ENCODE peak calls at places on chromosomes 3 and 15, in four cellular contexts. One of them, this sample, is unnamed.

GRCh38 chr3:10315771-10316344 is 5.1 kb downstream of the SEC13 start:
- DNase-seq in Panc1: no peak
- DNase-seq in transverse colon: no peak
- DNase-seq in lower lobe of right lung: no peak
- DNase-seq in this sample: no peak

GRCh38 chr15:73956276-73957086 is 30.2 kb downstream of the LOXL1 start:
- DNase-seq in lower lobe of right lung: no peak
- DNase-seq in Panc1: peak; percentile 77
- DNase-seq in transverse colon: no peak
- DNase-seq in this sample: no peak

GRCh38 chr15:88975891-88976290 is 62.7 kb upstream of the MFGE8 start:
- DNase-seq in transverse colon: no peak
- DNase-seq in lower lobe of right lung: no peak
- DNase-seq in Panc1: no peak
- DNase-seq in this sample: no peak

GRCh38 chr15:88704791-88705768 is 66.3 kb downstream of the ISG20 start:
- DNase-seq in lower lobe of right lung: no peak
- DNase-seq in Panc1: no peak
- DNase-seq in transverse colon: peak; percentile 23
- DNase-seq in this sample: no peak

GRCh38 chr3:124860599-124860998 is 26.6 kb downstream of the ITGB5 start:
- DNase-seq in lower lobe of right lung: no peak
- DNase-seq in transverse colon: peak; percentile 58
- DNase-seq in Panc1: peak; percentile 91
- DNase-seq in this sample: no peak

GRCh38 chr15:60390931-60391501 is 6.8 kb downstream of the ANXA2 start:
- DNase-seq in transverse colon: peak; percentile 70
- DNase-seq in lower lobe of right lung: no peak
- DNase-seq in Panc1: no peak
- DNase-seq in this sample: no peak

GRCh38 chr3:175431396-175431795 is 572.3 kb downstream of the NAALADL2 start:
- DNase-seq in lower lobe of right lung: no peak
- DNase-seq in Panc1: no peak
- DNase-seq in transverse colon: peak; percentile 9
- DNase-seq in this sample: no peak

GRCh38 chr3:156217674-156218352 is 97.4 kb downstream of the KCNAB1 start:
- DNase-seq in transverse colon: no peak
- DNase-seq in lower lobe of right lung: no peak
- DNase-seq in Panc1: no peak
- DNase-seq in this sample: no peak

GRCh38 chr3:21237638-21238037 is 513.4 kb downstream of the ZNF385D start:
- DNase-seq in Panc1: no peak
- DNase-seq in lower lobe of right lung: no peak
- DNase-seq in transverse colon: no peak
- DNase-seq in this sample: no peak

GRCh38 chr3:11539218-11539617 is 104.5 kb downstream of the VGLL4 start:
- DNase-seq in Panc1: no peak
- DNase-seq in transverse colon: no peak
- DNase-seq in lower lobe of right lung: no peak
- DNase-seq in this sample: peak; percentile 6

GRCh38 chr3:118972974-118973373 is 61.7 kb downstream of the IGSF11 start:
- DNase-seq in Panc1: no peak
- DNase-seq in lower lobe of right lung: no peak
- DNase-seq in transverse colon: peak; percentile 10
- DNase-seq in this sample: no peak

GRCh38 chr15:88072598-88073385 is 183.7 kb downstream of the NTRK3 start:
- DNase-seq in transverse colon: no peak
- DNase-seq in lower lobe of right lung: no peak
- DNase-seq in Panc1: no peak
- DNase-seq in this sample: no peak

GRCh38 chr3:99674086-99674789 is 35.8 kb downstream of the COL8A1 start:
- DNase-seq in transverse colon: no peak
- DNase-seq in Panc1: no peak
- DNase-seq in lower lobe of right lung: no peak
- DNase-seq in this sample: no peak

GRCh38 chr15:72230197-72231065 is 559 bp downstream of the PKM start:
- DNase-seq in lower lobe of right lung: peak; percentile 92
- DNase-seq in transverse colon: peak; percentile 87
- DNase-seq in Panc1: no peak
- DNase-seq in this sample: peak; percentile 95
- H3K4me1 ChIP-seq in lower lobe of right lung: peaks cover 56% of the 10 kb centered on the region
- H3K4me1 ChIP-seq in transverse colon: peaks cover 52% of the 10 kb centered on the region
- H3K4me1 ChIP-seq in Panc1: peaks cover 28% of the 10 kb centered on the region
- H3K4me1 ChIP-seq in this sample: peaks cover 54% of the 10 kb centered on the region

DNA sequence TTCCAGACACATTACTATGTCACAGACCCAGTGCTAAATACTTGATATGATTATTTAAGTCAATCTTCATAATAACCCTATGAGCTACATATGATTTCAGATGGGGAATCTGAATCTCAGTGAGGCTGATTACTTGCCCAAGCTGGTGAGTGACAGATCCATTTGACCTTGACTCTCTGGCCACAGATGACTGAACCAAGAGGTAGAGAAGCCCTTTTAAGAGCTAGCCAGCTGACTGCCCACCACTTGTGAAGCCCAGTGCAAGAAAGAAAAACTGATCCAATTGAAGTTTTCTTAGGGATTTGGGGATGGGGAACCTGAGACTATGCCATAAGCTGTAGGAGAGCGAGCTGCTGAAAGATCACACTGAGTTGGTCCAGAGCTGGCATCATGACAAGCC is 124.6 kb upstream of the SPATA12 start:
- DNase-seq in Panc1: no peak
- DNase-seq in lower lobe of right lung: no peak
- DNase-seq in transverse colon: no peak
- DNase-seq in this sample: no peak
- H3K4me3 ChIP-seq in Panc1: no peak overlapping the region
- H3K4me3 ChIP-seq in lower lobe of right lung: no peak overlapping the region
- H3K4me3 ChIP-seq in transverse colon: no peak overlapping the region
- H3K4me3 ChIP-seq in this sample: no peak overlapping the region

GRCh38 chr3:13420817-13421755 is 964 bp upstream of the NUP210 start:
- DNase-seq in lower lobe of right lung: peak; percentile 74
- DNase-seq in Panc1: no peak
- DNase-seq in transverse colon: peak; percentile 60
- DNase-seq in this sample: peak; percentile 70

GRCh38 chr3:13416002-13416793 is 3.9 kb downstream of the NUP210 start:
- DNase-seq in lower lobe of right lung: no peak
- DNase-seq in Panc1: no peak
- DNase-seq in transverse colon: no peak
- DNase-seq in this sample: no peak

GRCh38 chr3:13419356-13420050 is 619 bp downstream of the NUP210 start:
- DNase-seq in transverse colon: peak; percentile 41
- DNase-seq in lower lobe of right lung: peak; percentile 77
- DNase-seq in Panc1: no peak
- DNase-seq in this sample: peak; percentile 86

GRCh38 chr3:13424111-13424844 is 4.2 kb upstream of the NUP210 start:
- DNase-seq in lower lobe of right lung: no peak
- DNase-seq in Panc1: no peak
- DNase-seq in transverse colon: no peak
- DNase-seq in this sample: no peak

DNA sequence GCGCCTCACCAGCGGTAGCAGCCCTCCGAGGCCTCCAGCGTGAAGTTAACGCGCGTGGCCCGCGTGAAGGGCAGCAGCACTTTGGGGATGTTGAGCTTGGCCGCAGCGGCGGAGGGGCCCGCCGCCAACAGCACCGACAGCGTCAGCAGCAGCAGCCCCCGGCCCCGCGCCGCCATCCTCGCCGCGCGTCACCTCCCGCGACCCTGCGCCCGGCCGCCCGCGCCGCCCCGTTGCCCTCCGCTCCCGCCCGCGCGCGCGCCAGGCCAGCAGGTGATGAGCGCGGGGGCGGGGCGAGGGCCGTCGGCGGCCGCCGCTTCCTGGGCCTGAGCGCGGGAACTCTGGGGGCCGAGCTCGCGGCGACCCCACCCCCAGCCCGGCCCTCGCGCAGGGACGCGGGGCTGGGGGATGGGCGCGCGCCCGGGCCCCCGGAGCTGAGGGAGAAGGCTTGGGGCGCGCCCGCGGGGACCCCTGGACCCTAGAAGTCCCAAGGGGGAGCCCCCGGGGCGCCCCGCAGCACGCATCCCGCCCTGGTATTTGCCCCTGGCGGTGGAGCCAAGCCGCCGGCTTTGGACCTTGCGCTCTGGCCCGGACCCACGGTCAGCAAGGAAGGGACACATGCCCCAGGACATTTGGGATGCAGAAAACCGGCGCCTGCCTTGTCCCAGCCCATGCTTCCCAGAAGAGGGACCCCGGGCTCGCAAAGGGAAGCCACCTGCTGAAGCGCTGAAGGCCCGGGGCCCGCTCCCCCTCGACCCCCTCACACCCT is at the start of gene NUP210:
- DNase-seq in Panc1: no peak
- DNase-seq in transverse colon: peak; percentile 70
- DNase-seq in lower lobe of right lung: peak; percentile 70
- DNase-seq in this sample: peak; percentile 82
- TF ChIP-seq CTCF in Panc1: no peak
- TF ChIP-seq CTCF in transverse colon: no peak
- TF ChIP-seq CTCF in lower lobe of right lung: no peak
- TF ChIP-seq CTCF in this sample: no peak

GRCh38 chr15:90161946-90162345 is 39.2 kb upstream of the SEMA4B start:
- DNase-seq in transverse colon: peak; percentile 53
- DNase-seq in Panc1: no peak
- DNase-seq in lower lobe of right lung: no peak
- DNase-seq in this sample: no peak
- H3K4me1 ChIP-seq in transverse colon: peaks cover 68% of the 10 kb centered on the region
- H3K4me1 ChIP-seq in Panc1: peaks cover 85% of the 10 kb centered on the region
- H3K4me1 ChIP-seq in lower lobe of right lung: peaks cover 55% of the 10 kb centered on the region
- H3K4me1 ChIP-seq in this sample: peaks cover 43% of the 10 kb centered on the region

DNA sequence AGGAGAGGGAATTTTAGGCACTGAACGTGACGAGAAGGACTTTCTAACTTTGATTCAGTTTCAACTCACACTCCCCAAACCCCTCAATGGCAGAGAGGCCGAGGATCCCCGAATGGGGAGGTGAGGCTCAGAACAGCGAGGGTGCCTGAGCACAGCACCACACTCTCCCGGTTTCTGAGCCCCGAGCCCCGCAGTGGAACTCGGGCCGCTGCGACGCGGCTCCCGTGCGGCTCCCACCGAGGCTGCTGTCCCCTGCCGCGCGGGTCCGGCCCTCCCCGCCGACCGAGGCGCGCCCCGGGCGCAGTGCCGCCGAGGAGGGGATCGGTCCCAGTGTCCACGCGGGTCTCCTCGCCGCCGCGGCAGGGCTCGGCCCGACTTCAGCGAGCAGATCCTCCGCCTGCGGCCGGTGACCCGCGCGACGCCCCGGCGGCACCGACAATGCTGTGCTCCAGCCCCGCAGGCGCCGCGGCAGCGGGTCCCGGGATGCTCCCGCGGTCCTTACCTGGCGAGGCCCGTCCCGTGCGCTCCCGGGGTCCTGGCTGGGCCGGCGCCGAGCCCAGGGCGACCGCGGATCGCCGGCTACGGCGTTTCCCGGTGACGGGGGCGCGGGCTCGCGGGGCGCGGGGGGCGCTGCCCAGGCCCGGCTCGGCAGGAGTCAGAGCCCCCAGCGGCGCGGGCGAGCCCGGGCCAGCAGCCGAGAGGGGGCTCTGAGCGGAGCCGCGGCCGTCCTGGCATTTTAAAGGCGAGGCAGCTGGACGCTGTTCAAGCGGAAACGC is at the start of gene CTXND1:
- DNase-seq in transverse colon: no peak
- DNase-seq in lower lobe of right lung: no peak
- DNase-seq in Panc1: no peak
- DNase-seq in this sample: peak; percentile 66
- H3K4me3 ChIP-seq in transverse colon: peak within 1 kb of the TSS; percentile 23
- H3K4me3 ChIP-seq in lower lobe of right lung: peak within 1 kb of the TSS; percentile 47
- H3K4me3 ChIP-seq in Panc1: peak within 1 kb of the TSS; percentile 32
- H3K4me3 ChIP-seq in this sample: peak within 1 kb of the TSS; percentile 44

DNA sequence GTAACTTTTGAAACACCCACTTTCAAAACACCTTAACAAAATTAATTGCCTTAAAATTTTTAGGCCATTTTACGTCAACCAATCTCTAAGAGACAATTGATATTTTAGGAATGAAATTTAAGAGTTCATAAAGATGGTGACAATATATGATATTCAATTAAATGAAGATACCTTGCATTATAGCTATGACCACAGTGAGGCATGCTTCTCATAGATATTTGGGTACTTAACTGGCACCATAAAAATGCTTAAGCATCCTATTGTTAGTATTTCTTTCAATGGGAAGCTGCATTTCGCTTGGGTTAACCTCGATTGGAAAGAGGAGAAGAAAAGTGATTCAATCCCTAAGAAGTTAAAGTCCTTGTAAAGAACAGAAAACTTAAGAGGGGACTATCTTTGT is 209.0 kb downstream of the GAP43 start:
- DNase-seq in lower lobe of right lung: no peak
- DNase-seq in Panc1: no peak
- DNase-seq in transverse colon: no peak
- DNase-seq in this sample: no peak
- TF ChIP-seq CTCF in lower lobe of right lung: no peak
- TF ChIP-seq CTCF in Panc1: peak; percentile 7
- TF ChIP-seq CTCF in transverse colon: no peak
- TF ChIP-seq CTCF in this sample: no peak

DNA sequence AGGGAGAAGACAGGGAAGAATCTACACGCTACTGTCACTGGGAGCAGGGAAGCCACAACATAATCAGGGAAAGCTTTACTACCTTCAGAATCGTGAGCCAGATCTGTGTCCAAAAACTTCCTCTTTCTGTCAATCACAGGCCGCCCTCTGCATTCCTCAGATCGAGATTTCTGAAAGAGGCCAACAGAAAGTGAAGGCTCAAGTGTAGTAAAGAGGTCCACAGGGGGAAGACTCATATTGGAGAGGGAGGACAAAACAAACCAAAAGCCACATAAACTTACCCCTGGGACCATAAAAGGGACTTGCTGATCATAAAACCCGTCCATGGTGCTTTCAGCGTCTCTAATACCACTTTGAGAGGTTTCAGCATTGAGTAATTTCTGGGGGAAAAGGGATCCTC is 3.3 kb downstream of the ETV5 start:
- DNase-seq in Panc1: no peak
- DNase-seq in lower lobe of right lung: no peak
- DNase-seq in transverse colon: no peak
- DNase-seq in this sample: no peak
- H3K4me1 ChIP-seq in Panc1: peaks cover 39% of the 10 kb centered on the region
- H3K4me1 ChIP-seq in lower lobe of right lung: peaks cover 39% of the 10 kb centered on the region
- H3K4me1 ChIP-seq in transverse colon: peaks cover 33% of the 10 kb centered on the region
- H3K4me1 ChIP-seq in this sample: peaks cover 16% of the 10 kb centered on the region

GRCh38 chr15:85580914-85581313 is 200.5 kb downstream of the AKAP13 start:
- DNase-seq in Panc1: no peak
- DNase-seq in lower lobe of right lung: peak; percentile 72
- DNase-seq in transverse colon: peak; percentile 67
- DNase-seq in this sample: peak; percentile 73
- H3K4me3 ChIP-seq in Panc1: no peak overlapping the region
- H3K4me3 ChIP-seq in lower lobe of right lung: peak overlapping the region; percentile 57
- H3K4me3 ChIP-seq in transverse colon: peak overlapping the region; percentile 13
- H3K4me3 ChIP-seq in this sample: peak overlapping the region; percentile 56

GRCh38 chr15:52255008-52255407 is 40.6 kb downstream of the MYO5C start:
- DNase-seq in transverse colon: no peak
- DNase-seq in Panc1: no peak
- DNase-seq in lower lobe of right lung: no peak
- DNase-seq in this sample: no peak

GRCh38 chr15:52256366-52256765 is 39.2 kb downstream of the MYO5C start:
- DNase-seq in transverse colon: peak; percentile 79
- DNase-seq in Panc1: peak; percentile 81
- DNase-seq in lower lobe of right lung: no peak
- DNase-seq in this sample: no peak

GRCh38 chr15:52256930-52257733 is 38.5 kb downstream of the MYO5C start:
- DNase-seq in transverse colon: no peak
- DNase-seq in Panc1: no peak
- DNase-seq in lower lobe of right lung: no peak
- DNase-seq in this sample: no peak

GRCh38 chr15:52254331-52254730 is 41.3 kb downstream of the MYO5C start:
- DNase-seq in Panc1: no peak
- DNase-seq in transverse colon: no peak
- DNase-seq in lower lobe of right lung: no peak
- DNase-seq in this sample: no peak

GRCh38 chr15:52255935-52256334 is 39.7 kb downstream of the MYO5C start:
- DNase-seq in transverse colon: no peak
- DNase-seq in lower lobe of right lung: no peak
- DNase-seq in Panc1: no peak
- DNase-seq in this sample: no peak
- TF ChIP-seq CTCF in transverse colon: no peak
- TF ChIP-seq CTCF in lower lobe of right lung: no peak
- TF ChIP-seq CTCF in Panc1: no peak
- TF ChIP-seq CTCF in this sample: no peak

This sample was measured in upper lobe of right lung.